ENCODE peak calls at places on chromosomes 16 and 17, in four cellular contexts. D is amniotic stem cell, O is SJSA1, N is T-helper 1 cell. L is an unnamed sample.
A peak's percentile ranks its signal among the peaks of the same experiment; 100 is the strongest.

GRCh38 chr17:79950306-79950705 is 85.4 kb downstream of the TBC1D16 start:
- DNase-seq in D (no peak), O (peak; percentile 42), N (no peak), L (no peak)

GRCh38 chr17:39820541-39820940 is 43.6 kb downstream of the IKZF3 start:
- DNase-seq in D (no peak), O (no peak), N (no peak), L (peak; percentile 1)

GRCh38 chr16:77289331-77289809 is 90.2 kb downstream of the SYCE1L start:
- DNase-seq in D (no peak), O (peak; percentile 51), N (no peak), L (peak; percentile 90)

GRCh38 chr16:19728636-19728965 is 10.5 kb downstream of the IQCK start:
- DNase-seq in D (no peak), O (no peak), N (no peak), L (no peak)

GRCh38 chr16:86334062-86334461 is 176.3 kb upstream of the FOXF1 start:
- DNase-seq in D (no peak), O (no peak), N (no peak), L (no peak)

GRCh38 chr17:48549909-48550308 is 5.0 kb upstream of the HOXB2 start:
- DNase-seq in D (no peak), O (no peak), N (no peak), L (peak; percentile 75)

GRCh38 chr16:28212532-28212873 is 738 bp upstream of the XPO6 start:
- DNase-seq in D (no peak), O (peak; percentile 48), N (no peak), L (peak; percentile 67)

GRCh38 chr17:71057448-71057847 is 888.1 kb downstream of the KCNJ2 start:
- DNase-seq in D (no peak), O (no peak), N (no peak), L (no peak)

GRCh38 chr16:72517154-72517553 is 345.2 kb upstream of the PMFBP1 start:
- DNase-seq in D (no peak), O (no peak), N (no peak), L (no peak)

GRCh38 chr17:18314059-18314730 is 599 bp downstream of the TOP3A start:
- DNase-seq in D (no peak), O (no peak), N (no peak), L (peak; percentile 35)

L was measured in M059J.